ENCODE peak calls at places on chromosomes 4 and X, in eight cellular contexts. L is amygdala, I is COR-L47, G is NCI-H69, F is SW 1271, S is HEK293T, U is GM12892, N is colonic mucosa. P is an unnamed sample.

GRCh38 chr4:27360651-27361347 is 500.2 kb downstream of the STIM2 start:
- DNase-seq in L (no peak), I (no peak), G (peak), F (no peak), S (no peak), U (no peak), N (no peak), P (no peak)

GRCh38 chr4:85807247-85807915 is 332.4 kb downstream of the ARHGAP24 start:
- DNase-seq in L (no peak), I (no peak), G (peak), F (no peak), S (no peak), U (no peak), N (no peak), P (no peak)

GRCh38 chr4:1693131-1693896 is 9.2 kb upstream of the FAM53A start:
- DNase-seq in L (no peak), I (peak), G (peak), F (peak), S (peak), U (peak), N (peak), P (peak)

GRCh38 chrX:69070949-69071650 is 94.2 kb downstream of the PJA1 start:
- DNase-seq in L (no peak), I (no peak), G (no peak), F (no peak), S (no peak), U (no peak), N (peak), P (no peak)

GRCh38 chr4:4225915-4226605 is 669 bp downstream of the OTOP1 start:
- DNase-seq in L (no peak), I (no peak), G (peak), F (no peak), S (no peak), U (no peak), N (no peak), P (peak)

GRCh38 chr4:2823671-2824328 is 19.8 kb upstream of the ADD1 start:
- DNase-seq in L (no peak), I (no peak), G (no peak), F (no peak), S (no peak), U (no peak), N (no peak), P (no peak)

GRCh38 chrX:109732780-109733657 is at the start of gene ACSL4:
- DNase-seq in L (peak), I (peak), G (peak), F (peak), S (peak), U (peak), N (peak), P (peak)

GRCh38 chr4:108877821-108878220 is 115.0 kb upstream of the ETNPPL start:
- DNase-seq in L (no peak), I (no peak), G (no peak), F (no peak), S (no peak), U (no peak), N (no peak), P (no peak)